ENCODE peak calls at places on chromosomes 3 and 15, in seven cellular contexts. N, J, E, Q, R, C and H are unnamed samples. For H3K4me1, the result is how much of the 10 kb centered on the place peaks cover.

GRCh38 chr15:42800731-42801474 is 64.0 kb upstream of the CDAN1 start:
- DNase-seq in N (no peak), J (peak), E (no peak), Q (no peak), R (no peak), C (no peak), H (no peak)

GRCh38 chr3:139944256-139944910 is 9.4 kb downstream of the CLSTN2 start:
- DNase-seq in N (no peak), J (no peak), E (no peak), Q (no peak), R (no peak), C (no peak), H (no peak)

GRCh38 chr15:25486051-25486450 is 47.2 kb upstream of the UBE3A start:
- DNase-seq in N (no peak), J (no peak), E (no peak), Q (no peak), R (no peak), C (no peak), H (no peak)

GRCh38 chr15:70461992-70462391 is 301.4 kb downstream of the UACA start:
- DNase-seq in N (no peak), J (no peak), E (no peak), Q (no peak), R (no peak), C (no peak), H (no peak)

GRCh38 chr15:79661411-79661810 is 229.3 kb downstream of the MINAR1 start:
- DNase-seq in N (no peak), J (no peak), E (no peak), Q (no peak), R (no peak), C (no peak), H (no peak)

GRCh38 chr3:170910542-170910941 is 2.1 kb upstream of the EIF5A2 start:
- DNase-seq in N (no peak), J (no peak), E (no peak), Q (no peak), R (no peak), C (no peak), H (no peak)

GRCh38 chr15:65249641-65250040 is 37.0 kb downstream of the PARP16 start:
- DNase-seq in N (no peak), J (no peak), E (no peak), Q (no peak), R (no peak), C (no peak), H (no peak)

GRCh38 chr3:29512620-29513019 is 231.7 kb downstream of the RBMS3 start:
- DNase-seq in N (no peak), J (no peak), E (no peak), Q (no peak), R (no peak), C (no peak), H (no peak)

GRCh38 chr3:4021162-4021561 is 221.9 kb downstream of the LRRN1 start:
- DNase-seq in N (no peak), J (no peak), E (no peak), Q (no peak), R (no peak), C (no peak), H (no peak)

GRCh38 chr3:188043891-188044290 is 110.1 kb upstream of the LPP start:
- DNase-seq in N (no peak), J (no peak), E (no peak), Q (no peak), R (no peak), C (no peak), H (no peak)

GRCh38 chr15:74010929-74011540 is 16.5 kb downstream of the PML start:
- DNase-seq in N (no peak), J (no peak), E (no peak), Q (no peak), R (no peak), C (no peak), H (no peak)

GRCh38 chr3:133887951-133888703 is 7.6 kb downstream of the RAB6B start:
- DNase-seq in N (no peak), J (no peak), E (no peak), Q (no peak), R (peak), C (no peak), H (no peak)

GRCh38 chr3:171187706-171188290 is 161.3 kb upstream of the SLC2A2 start:
- DNase-seq in N (no peak), J (peak), E (peak), Q (peak), R (no peak), C (no peak), H (peak)

GRCh38 chr3:182710557-182711157 is 82.6 kb upstream of the ATP11B start:
- DNase-seq in N (no peak), J (no peak), E (peak), Q (no peak), R (no peak), C (no peak), H (no peak)

GRCh38 chr15:99143655-99144610 is 39.1 kb downstream of the SYNM start:
- DNase-seq in N (no peak), J (peak), E (no peak), Q (no peak), R (peak), C (peak), H (no peak)

GRCh38 chr3:145145461-145145860 is 1015.5 kb downstream of the PLOD2 start:
- DNase-seq in N (no peak), J (no peak), E (no peak), Q (no peak), R (no peak), C (no peak), H (no peak)

GRCh38 chr15:70870066-70870465 is 16.1 kb upstream of the LARP6 start:
- DNase-seq in N (no peak), J (no peak), E (no peak), Q (no peak), R (no peak), C (no peak), H (no peak)

GRCh38 chr3:149879872-149880271 is 66.9 kb downstream of the RNF13 start:
- DNase-seq in N (peak), J (peak), E (peak), Q (peak), R (no peak), C (no peak), H (peak)

GRCh38 chr15:87547470-87548181 is 708.9 kb downstream of the NTRK3 start:
- DNase-seq in N (no peak), J (no peak), E (no peak), Q (no peak), R (no peak), C (no peak), H (no peak)

GRCh38 chr3:50165388-50166308 is 10.5 kb downstream of the SEMA3F start:
- DNase-seq in N (peak), J (no peak), E (no peak), Q (no peak), R (no peak), C (no peak), H (no peak)

GRCh38 chr3:10365316-10365715 is 44.4 kb upstream of the SEC13 start:
- DNase-seq in N (no peak), J (no peak), E (no peak), Q (no peak), R (no peak), C (no peak), H (no peak)

GRCh38 chr15:45449878-45450277 is 71.5 kb upstream of the GATM start:
- DNase-seq in N (peak), J (peak), E (no peak), Q (no peak), R (no peak), C (no peak), H (no peak)

GRCh38 chr15:91787198-91787597 is 66.3 kb upstream of the SLCO3A1 start:
- DNase-seq in N (no peak), J (no peak), E (no peak), Q (no peak), R (no peak), C (no peak), H (no peak)

GRCh38 chr15:79977431-79977940 is 6.5 kb upstream of the BCL2A1 start:
- DNase-seq in N (no peak), J (no peak), E (no peak), Q (no peak), R (no peak), C (no peak), H (no peak)

GRCh38 chr15:74635228-74635627 is 19.6 kb downstream of the CLK3 start:
- DNase-seq in N (peak), J (peak), E (peak), Q (peak), R (no peak), C (no peak), H (peak)

GRCh38 chr3:54931182-54931581 is 3.3 kb upstream of the LRTM1 start:
- DNase-seq in N (no peak), J (no peak), E (no peak), Q (no peak), R (no peak), C (no peak), H (no peak)

GRCh38 chr15:90955911-90956310 is 1.2 kb downstream of the RCCD1 start:
- DNase-seq in N (peak), J (peak), E (no peak), Q (no peak), R (no peak), C (no peak), H (no peak)

GRCh38 chr15:38559908-38560307 is 4.7 kb downstream of the RASGRP1 start:
- DNase-seq in N (no peak), J (no peak), E (no peak), Q (no peak), R (no peak), C (no peak), H (no peak)

GRCh38 chr3:158727499-158728377 is 4.5 kb downstream of the RARRES1 start:
- DNase-seq in N (peak), J (peak), E (peak), Q (peak), R (no peak), C (no peak), H (peak)

GRCh38 chr3:195911041-195911945 is 2.9 kb upstream of the TNK2 start:
- DNase-seq in N (no peak), J (no peak), E (no peak), Q (no peak), R (no peak), C (no peak), H (no peak)

GRCh38 chr3:195911946-195912270 is 3.6 kb upstream of the TNK2 start:
- DNase-seq in N (peak), J (no peak), E (no peak), Q (no peak), R (no peak), C (no peak), H (no peak)

GRCh38 chr3:195909294-195909644 is 918 bp upstream of the TNK2 start:
- DNase-seq in N (no peak), J (no peak), E (peak), Q (no peak), R (no peak), C (no peak), H (no peak)

GRCh38 chr3:195909645-195910498 is 1.5 kb upstream of the TNK2 start:
- DNase-seq in N (peak), J (peak), E (peak), Q (peak), R (no peak), C (no peak), H (peak)

GRCh38 chr3:195910499-195910845 is 2.1 kb upstream of the TNK2 start:
- DNase-seq in N (no peak), J (no peak), E (no peak), Q (no peak), R (no peak), C (no peak), H (no peak)
- H3K27ac ChIP-seq in N (no peak), J (no peak), E (peak), Q (no peak), R (peak), C (no peak), H (no peak)

GRCh38 chr3:46299608-46300460 is 54.1 kb upstream of the CCR2 start:
- DNase-seq in N (no peak), J (no peak), E (no peak), Q (no peak), R (no peak), C (no peak), H (no peak)
- H3K4me1 ChIP-seq in N (under half), J (under half), E (under half), Q (under half), R (under half), C (under half), H (under half)

GRCh38 chr15:33242165-33242564 is 47.7 kb upstream of the FMN1 start:
- DNase-seq in N (peak), J (no peak), E (peak), Q (no peak), R (no peak), C (no peak), H (no peak)

GRCh38 chr15:33243393-33243792 is 48.9 kb upstream of the FMN1 start:
- DNase-seq in N (no peak), J (no peak), E (no peak), Q (no peak), R (no peak), C (no peak), H (no peak)

GRCh38 chr15:33244471-33244870 is 50.0 kb upstream of the FMN1 start:
- DNase-seq in N (no peak), J (no peak), E (no peak), Q (no peak), R (no peak), C (no peak), H (no peak)

GRCh38 chr15:33243869-33244268 is 49.4 kb upstream of the FMN1 start:
- DNase-seq in N (peak), J (no peak), E (peak), Q (no peak), R (no peak), C (no peak), H (no peak)

GRCh38 chr15:33242669-33243191 is 48.2 kb upstream of the FMN1 start:
- DNase-seq in N (peak), J (no peak), E (no peak), Q (no peak), R (no peak), C (no peak), H (no peak)
- H3K4me3 ChIP-seq in N (no peak), J (no peak), E (no peak), Q (no peak), R (no peak), C (no peak), H (no peak)

GRCh38 chr3:60650171-60650570 is 601.1 kb downstream of the FHIT start:
- DNase-seq in N (no peak), J (no peak), E (no peak), Q (no peak), R (no peak), C (no peak), H (no peak)
- H3K27ac ChIP-seq in N (no peak), J (no peak), E (no peak), Q (no peak), R (no peak), C (no peak), H (no peak)

GRCh38 chr3:56126632-56127031 is 341.6 kb downstream of the ERC2 start:
- DNase-seq in N (no peak), J (no peak), E (no peak), Q (no peak), R (no peak), C (no peak), H (no peak)
- H3K4me1 ChIP-seq in N (under half), J (under half), E (under half), Q (under half), R (under half), C (under half), H (under half)

GRCh38 chr3:156792945-156793344 is 33.2 kb upstream of the LEKR1 start:
- DNase-seq in N (no peak), J (no peak), E (no peak), Q (peak), R (no peak), C (no peak), H (no peak)

GRCh38 chr3:156793400-156793799 is 32.8 kb upstream of the LEKR1 start:
- DNase-seq in N (no peak), J (no peak), E (no peak), Q (no peak), R (no peak), C (no peak), H (no peak)

GRCh38 chr3:156792536-156792935 is 33.6 kb upstream of the LEKR1 start:
- DNase-seq in N (no peak), J (no peak), E (no peak), Q (no peak), R (no peak), C (no peak), H (no peak)

GRCh38 chr3:156792114-156792513 is 34.0 kb upstream of the LEKR1 start:
- DNase-seq in N (no peak), J (no peak), E (no peak), Q (no peak), R (no peak), C (no peak), H (no peak)

DNA sequence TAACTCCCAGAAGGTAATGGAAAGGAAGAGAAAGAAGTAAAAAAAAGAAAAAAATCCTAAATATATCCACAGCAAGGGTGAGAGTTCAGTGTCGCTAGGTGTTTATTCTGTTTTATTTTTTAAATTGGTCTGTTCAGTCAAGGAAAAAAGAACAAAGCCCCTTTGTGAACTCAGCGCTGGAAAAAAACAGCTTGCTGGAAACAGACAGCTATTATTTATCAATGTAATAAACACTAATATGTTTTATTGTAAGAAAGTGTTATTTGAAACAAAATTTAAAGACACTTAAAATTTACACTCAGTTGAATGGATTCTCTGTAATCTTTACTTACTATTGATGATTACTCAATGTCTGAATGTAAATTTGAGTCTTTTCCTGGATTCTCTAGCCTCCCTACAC is 32.3 kb upstream of the LEKR1 start:
- DNase-seq in N (no peak), J (no peak), E (no peak), Q (no peak), R (no peak), C (no peak), H (no peak)
- H3K4me3 ChIP-seq in N (no peak), J (no peak), E (no peak), Q (no peak), R (no peak), C (no peak), H (no peak)

GRCh38 chr15:55827965-55828364 is 85.0 kb upstream of the PRTG start:
- DNase-seq in N (no peak), J (no peak), E (no peak), Q (no peak), R (no peak), C (no peak), H (no peak)

GRCh38 chr15:55823191-55823670 is 80.3 kb upstream of the PRTG start:
- DNase-seq in N (no peak), J (no peak), E (no peak), Q (no peak), R (no peak), C (no peak), H (no peak)

GRCh38 chr15:55827204-55827603 is 84.3 kb upstream of the PRTG start:
- DNase-seq in N (no peak), J (no peak), E (no peak), Q (no peak), R (no peak), C (no peak), H (no peak)

GRCh38 chr15:55823699-55824098 is 80.7 kb upstream of the PRTG start:
- DNase-seq in N (no peak), J (no peak), E (no peak), Q (no peak), R (no peak), C (no peak), H (no peak)

GRCh38 chr15:55824857-55825613 is 82.1 kb upstream of the PRTG start:
- DNase-seq in N (no peak), J (no peak), E (no peak), Q (no peak), R (no peak), C (no peak), H (no peak)
- H3K27ac ChIP-seq in N (no peak), J (no peak), E (no peak), Q (no peak), R (no peak), C (no peak), H (no peak)

DNA sequence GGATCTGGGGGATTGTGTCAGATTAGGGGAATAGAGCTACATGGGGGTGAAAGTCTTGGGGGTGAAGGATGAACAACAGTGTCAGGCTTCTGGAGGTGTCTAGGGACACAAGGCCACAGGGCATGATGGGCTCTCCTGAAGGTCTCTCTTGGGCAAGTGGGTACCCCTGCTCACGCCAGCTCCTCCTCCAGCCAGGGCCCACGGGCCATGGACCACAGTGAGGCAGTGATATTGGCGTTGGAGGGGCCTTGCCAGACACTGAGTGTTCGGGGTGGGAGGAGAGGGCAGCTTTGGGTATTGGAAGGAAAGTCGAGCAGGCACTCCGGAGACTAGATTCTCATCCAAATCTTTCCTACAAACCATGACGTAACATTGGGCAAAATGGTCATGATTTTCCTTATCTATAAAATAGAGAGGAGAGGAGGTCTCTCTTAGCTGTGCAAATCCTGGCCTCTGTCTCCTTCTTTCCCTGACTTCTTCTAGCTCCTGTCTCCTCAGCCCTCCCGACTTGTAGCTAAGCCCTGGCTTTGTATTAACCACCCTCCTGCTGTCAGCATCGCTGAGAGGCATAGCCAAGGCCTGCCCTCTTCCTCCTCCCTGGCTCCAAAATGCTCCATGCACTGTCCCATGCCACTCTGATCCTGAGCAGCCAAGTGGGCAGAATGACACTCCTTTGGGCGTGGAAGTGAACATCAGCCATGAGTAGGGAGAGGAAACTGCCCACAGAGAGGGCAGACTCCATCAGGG is 24.0 kb upstream of the SRP14 start:
- DNase-seq in N (no peak), J (no peak), E (no peak), Q (no peak), R (no peak), C (no peak), H (no peak)
- H3K4me1 ChIP-seq in N (half or more), J (under half), E (under half), Q (under half), R (under half), C (under half), H (under half)